ENCODE peak calls at places on chromosomes 11 and 22, in seven cellular contexts. T is right lobe of liver, M is lung, P is brain microvascular endothelial cell, Y is adrenal gland, A is pancreas, E is hepatocyte. Z is an unnamed sample.

GRCh38 chr22:45504703-45505341 is 2.1 kb downstream of the FBLN1 start:
- DNase-seq in T (no peak), M (no peak), P (no peak), Y (no peak), A (no peak), E (peak; percentile 54), Z (peak; percentile 17)

GRCh38 chr11:26621147-26621546 is 49.1 kb upstream of the MUC15 start:
- DNase-seq in T (no peak), M (no peak), P (peak; percentile 60), Y (no peak), A (no peak), E (peak; percentile 16), Z (no peak)

GRCh38 chr11:125188021-125188420 is 23.5 kb downstream of the PKNOX2 start:
- DNase-seq in T (no peak), M (no peak), P (no peak), Y (no peak), A (no peak), E (no peak), Z (no peak)

GRCh38 chr11:33633251-33634003 is 67.2 kb downstream of the C11orf91 start:
- DNase-seq in T (no peak), M (no peak), P (peak; percentile 62), Y (no peak), A (no peak), E (peak; percentile 76), Z (no peak)

GRCh38 chr11:9362393-9362863 is 22.0 kb upstream of the IPO7 start:
- DNase-seq in T (no peak), M (no peak), P (no peak), Y (no peak), A (no peak), E (no peak), Z (no peak)

GRCh38 chr22:26383968-26384576 is 45.0 kb upstream of the ASPHD2 start:
- DNase-seq in T (no peak), M (no peak), P (no peak), Y (no peak), A (no peak), E (no peak), Z (no peak)

GRCh38 chr11:78653294-78653909 is 78.7 kb upstream of the NARS2 start:
- DNase-seq in T (no peak), M (peak; percentile 26), P (no peak), Y (peak; percentile 42), A (no peak), E (no peak), Z (no peak)

GRCh38 chr11:74307409-74307808 is 4.0 kb downstream of the P4HA3 start:
- DNase-seq in T (no peak), M (no peak), P (peak; percentile 75), Y (peak; percentile 74), A (no peak), E (peak; percentile 30), Z (no peak)

GRCh38 chr11:108117746-108118371 is 3.5 kb upstream of the ACAT1 start:
- DNase-seq in T (no peak), M (no peak), P (no peak), Y (no peak), A (no peak), E (peak; percentile 47), Z (no peak)
- H3K4me3 ChIP-seq in T (no peak overlapping the region), M (no peak overlapping the region), P (no peak overlapping the region), Y (no peak overlapping the region), A (no peak overlapping the region), E (no peak overlapping the region), Z (no peak overlapping the region)

GRCh38 chr22:28282346-28282745 is 363.3 kb upstream of the PITPNB start:
- DNase-seq in T (no peak), M (no peak), P (no peak), Y (no peak), A (no peak), E (no peak), Z (no peak)
- H3K4me3 ChIP-seq in T (no peak overlapping the region), M (no peak overlapping the region), P (no peak overlapping the region), Y (no peak overlapping the region), A (no peak overlapping the region), E (no peak overlapping the region), Z (no peak overlapping the region)

GRCh38 chr11:122069946-122070345 is 46.1 kb downstream of the BLID start:
- DNase-seq in T (no peak), M (no peak), P (peak; percentile 96), Y (peak; percentile 93), A (peak; percentile 18), E (peak; percentile 79), Z (peak; percentile 9)
- H3K4me3 ChIP-seq in T (no peak overlapping the region), M (no peak overlapping the region), P (no peak overlapping the region), Y (no peak overlapping the region), A (no peak overlapping the region), E (no peak overlapping the region), Z (peak overlapping the region; percentile 56)

GRCh38 chr11:925158-925495 is 543 bp upstream of the AP2A2 start:
- DNase-seq in T (no peak), M (no peak), P (no peak), Y (no peak), A (peak; percentile 27), E (no peak), Z (no peak)

GRCh38 chr11:925496-926301 is at the start of gene AP2A2:
- DNase-seq in T (peak; percentile 91), M (peak; percentile 87), P (peak; percentile 64), Y (peak; percentile 91), A (peak; percentile 85), E (peak; percentile 98), Z (peak; percentile 90)

GRCh38 chr11:929405-929804 is 3.7 kb downstream of the AP2A2 start:
- DNase-seq in T (no peak), M (no peak), P (no peak), Y (no peak), A (no peak), E (no peak), Z (no peak)

GRCh38 chr11:926341-926916 is 759 bp downstream of the AP2A2 start:
- DNase-seq in T (no peak), M (peak; percentile 46), P (peak; percentile 37), Y (peak; percentile 91), A (peak; percentile 31), E (peak; percentile 60), Z (peak; percentile 50)

GRCh38 chr11:927871-928270 is 2.2 kb downstream of the AP2A2 start:
- DNase-seq in T (no peak), M (no peak), P (no peak), Y (no peak), A (no peak), E (no peak), Z (no peak)
- H3K4me3 ChIP-seq in T (no peak overlapping the region), M (no peak overlapping the region), P (no peak overlapping the region), Y (no peak overlapping the region), A (no peak overlapping the region), E (no peak overlapping the region), Z (no peak overlapping the region)

DNA sequence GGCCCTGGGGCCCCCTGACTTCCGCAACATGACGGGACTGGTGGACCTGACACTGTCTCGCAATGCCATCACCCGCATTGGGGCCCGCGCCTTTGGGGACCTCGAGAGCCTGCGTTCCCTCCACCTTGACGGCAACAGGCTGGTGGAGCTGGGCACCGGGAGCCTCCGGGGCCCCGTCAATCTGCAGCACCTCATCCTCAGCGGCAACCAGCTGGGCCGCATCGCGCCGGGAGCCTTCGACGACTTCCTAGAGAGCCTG is 992 bp downstream of the LRFN4 start:
- DNase-seq in T (no peak), M (no peak), P (no peak), Y (peak; percentile 57), A (no peak), E (no peak), Z (no peak)
- H3K4me3 ChIP-seq in T (no peak overlapping the region), M (no peak overlapping the region), P (peak overlapping the region; percentile 72), Y (no peak overlapping the region), A (no peak overlapping the region), E (no peak overlapping the region), Z (no peak overlapping the region)

GRCh38 chr22:50732681-50733080 is 5.3 kb upstream of the ACR start:
- DNase-seq in T (peak; percentile 37), M (no peak), P (no peak), Y (peak; percentile 43), A (no peak), E (no peak), Z (no peak)
- H3K4me3 ChIP-seq in T (no peak overlapping the region), M (no peak overlapping the region), P (no peak overlapping the region), Y (no peak overlapping the region), A (no peak overlapping the region), E (no peak overlapping the region), Z (no peak overlapping the region)

DNA sequence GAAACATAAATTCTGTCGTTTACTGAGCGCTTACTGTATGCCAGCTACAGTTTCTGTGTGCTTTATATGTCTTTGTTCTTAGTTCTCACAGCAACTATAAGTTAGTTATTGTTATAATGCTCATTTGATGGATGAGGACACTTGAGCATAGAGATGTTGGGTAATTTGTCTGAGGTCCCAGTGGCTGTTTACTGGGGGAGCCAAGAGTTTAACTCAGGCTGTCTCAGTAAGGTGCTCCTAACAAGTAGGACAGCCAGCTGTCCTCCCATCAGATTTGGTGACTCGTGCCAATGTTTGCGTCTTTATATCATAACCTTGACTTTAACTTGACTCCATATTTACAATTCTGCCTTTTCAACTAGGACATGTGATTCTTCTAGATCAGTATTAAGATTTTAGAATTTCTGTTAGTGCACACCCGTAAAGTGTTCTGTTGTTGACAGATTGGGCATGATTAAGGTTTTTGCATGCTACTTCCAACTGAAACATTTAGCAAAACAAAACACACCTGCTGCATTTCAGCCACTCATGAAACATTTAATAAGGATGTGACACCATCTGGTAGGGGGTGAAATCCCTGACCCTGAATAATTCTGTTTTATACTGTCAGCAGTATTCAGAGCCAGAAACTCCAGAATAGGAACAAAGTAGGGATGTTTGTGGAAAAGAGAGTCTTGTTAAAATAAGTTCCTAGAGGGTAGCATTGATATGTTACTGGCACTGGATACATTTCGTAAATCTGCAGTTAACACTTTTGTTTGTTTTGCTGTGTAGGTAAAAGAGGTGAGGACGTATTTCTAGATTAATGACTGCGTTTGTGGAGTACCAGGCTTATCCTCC is 1.9 kb downstream of the REXO2 start:
- DNase-seq in T (no peak), M (no peak), P (no peak), Y (no peak), A (no peak), E (no peak), Z (no peak)
- H3K4me3 ChIP-seq in T (no peak overlapping the region), M (no peak overlapping the region), P (peak overlapping the region; percentile 98), Y (no peak overlapping the region), A (no peak overlapping the region), E (peak overlapping the region; percentile 53), Z (no peak overlapping the region)

DNA sequence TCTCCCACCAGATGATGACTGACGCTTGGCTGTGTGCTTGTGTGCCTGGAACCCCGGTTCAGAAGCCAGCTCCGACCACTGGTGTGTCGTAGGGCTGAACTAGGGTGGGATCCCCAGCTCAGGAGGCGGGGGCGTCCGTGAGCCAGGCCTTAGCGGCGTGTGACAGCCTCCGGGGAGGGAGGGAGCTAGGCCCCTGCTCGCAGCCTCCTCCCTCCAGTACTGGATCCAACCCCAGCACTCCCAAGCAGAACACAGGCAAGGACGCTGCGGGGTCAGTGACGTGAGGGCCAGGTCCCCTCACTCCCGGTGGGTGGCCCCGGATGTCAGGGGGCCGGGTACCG is 410 bp downstream of the PMM1 start:
- DNase-seq in T (no peak), M (peak; percentile 34), P (no peak), Y (no peak), A (peak; percentile 43), E (peak; percentile 58), Z (no peak)
- H3K4me3 ChIP-seq in T (peak overlapping the region; percentile 98), M (peak overlapping the region; percentile 80), P (peak overlapping the region; percentile 96), Y (peak overlapping the region; percentile 62), A (peak overlapping the region; percentile 83), E (peak overlapping the region; percentile 53), Z (peak overlapping the region; percentile 69)